ENCODE peak calls at places on chromosomes 3 and 15, in seven cellular contexts. One of them, this sample, is unnamed. For H3K36me3, the result is how much of the 10 kb centered on the place peaks cover.

GRCh38 chr3:170046269-170047132 is 8.7 kb downstream of the GPR160 start:
- DNase-seq in left lung: no peak
- DNase-seq in transverse colon: no peak
- DNase-seq in neural progenitor cell: no peak
- DNase-seq in ovary: no peak
- DNase-seq in cardiac muscle cell: no peak
- DNase-seq in astrocyte: no peak
- DNase-seq in this sample: no peak

GRCh38 chr3:139520028-139520737 is 19.4 kb downstream of the RBP1 start:
- DNase-seq in left lung: no peak
- DNase-seq in transverse colon: peak
- DNase-seq in cardiac muscle cell: no peak
- DNase-seq in neural progenitor cell: no peak
- DNase-seq in astrocyte: peak
- DNase-seq in ovary: no peak
- DNase-seq in this sample: no peak

GRCh38 chr15:66593219-66593780 is 27.5 kb upstream of the LCTL start:
- DNase-seq in ovary: no peak
- DNase-seq in astrocyte: no peak
- DNase-seq in left lung: no peak
- DNase-seq in cardiac muscle cell: no peak
- DNase-seq in neural progenitor cell: no peak
- DNase-seq in transverse colon: no peak
- DNase-seq in this sample: no peak

GRCh38 chr15:71807125-71807629 is 3.2 kb upstream of the NR2E3 start:
- DNase-seq in cardiac muscle cell: no peak
- DNase-seq in transverse colon: no peak
- DNase-seq in neural progenitor cell: peak
- DNase-seq in ovary: no peak
- DNase-seq in left lung: no peak
- DNase-seq in astrocyte: peak
- DNase-seq in this sample: no peak

GRCh38 chr3:111238896-111239295 is 167.3 kb downstream of the NECTIN3 start:
- DNase-seq in ovary: no peak
- DNase-seq in astrocyte: no peak
- DNase-seq in cardiac muscle cell: no peak
- DNase-seq in neural progenitor cell: no peak
- DNase-seq in left lung: no peak
- DNase-seq in transverse colon: no peak
- DNase-seq in this sample: no peak

GRCh38 chr3:58085616-58086015 is 77.4 kb downstream of the FLNB start:
- DNase-seq in astrocyte: no peak
- DNase-seq in left lung: no peak
- DNase-seq in transverse colon: no peak
- DNase-seq in cardiac muscle cell: no peak
- DNase-seq in neural progenitor cell: no peak
- DNase-seq in ovary: no peak
- DNase-seq in this sample: no peak

GRCh38 chr3:42226470-42227425 is 39.2 kb downstream of the CCK start:
- DNase-seq in left lung: no peak
- DNase-seq in transverse colon: no peak
- DNase-seq in astrocyte: no peak
- DNase-seq in cardiac muscle cell: no peak
- DNase-seq in ovary: no peak
- DNase-seq in neural progenitor cell: no peak
- DNase-seq in this sample: no peak

GRCh38 chr3:184419171-184419570 is 39.3 kb downstream of the CHRD start:
- DNase-seq in transverse colon: no peak
- DNase-seq in left lung: peak
- DNase-seq in cardiac muscle cell: no peak
- DNase-seq in ovary: no peak
- DNase-seq in astrocyte: no peak
- DNase-seq in neural progenitor cell: no peak
- DNase-seq in this sample: no peak

GRCh38 chr15:66288796-66289195 is 4.6 kb upstream of the DIS3L start:
- DNase-seq in left lung: no peak
- DNase-seq in neural progenitor cell: no peak
- DNase-seq in transverse colon: no peak
- DNase-seq in ovary: no peak
- DNase-seq in cardiac muscle cell: no peak
- DNase-seq in astrocyte: no peak
- DNase-seq in this sample: no peak

GRCh38 chr3:105827959-105828358 is 40.9 kb downstream of the CBLB start:
- DNase-seq in left lung: no peak
- DNase-seq in cardiac muscle cell: no peak
- DNase-seq in astrocyte: peak
- DNase-seq in transverse colon: peak
- DNase-seq in neural progenitor cell: no peak
- DNase-seq in ovary: peak
- DNase-seq in this sample: no peak

GRCh38 chr3:157493627-157494550 is 9.3 kb downstream of the VEPH1 start:
- DNase-seq in transverse colon: no peak
- DNase-seq in neural progenitor cell: peak
- DNase-seq in left lung: no peak
- DNase-seq in ovary: no peak
- DNase-seq in astrocyte: peak
- DNase-seq in cardiac muscle cell: peak
- DNase-seq in this sample: no peak

GRCh38 chr15:49863431-49864205 is 242.8 kb downstream of the DTWD1 start:
- DNase-seq in ovary: no peak
- DNase-seq in left lung: no peak
- DNase-seq in cardiac muscle cell: no peak
- DNase-seq in neural progenitor cell: no peak
- DNase-seq in transverse colon: no peak
- DNase-seq in astrocyte: peak
- DNase-seq in this sample: no peak

GRCh38 chr3:158313344-158313927 is 203.5 kb downstream of the RSRC1 start:
- DNase-seq in transverse colon: no peak
- DNase-seq in astrocyte: peak
- DNase-seq in ovary: no peak
- DNase-seq in left lung: no peak
- DNase-seq in neural progenitor cell: peak
- DNase-seq in cardiac muscle cell: peak
- DNase-seq in this sample: no peak

GRCh38 chr3:194322701-194323174 is 28.4 kb downstream of the CPN2 start:
- DNase-seq in ovary: no peak
- DNase-seq in cardiac muscle cell: no peak
- DNase-seq in left lung: no peak
- DNase-seq in transverse colon: no peak
- DNase-seq in astrocyte: peak
- DNase-seq in neural progenitor cell: no peak
- DNase-seq in this sample: no peak

GRCh38 chr3:141193431-141193830 is 38.2 kb upstream of the PXYLP1 start:
- DNase-seq in transverse colon: no peak
- DNase-seq in ovary: no peak
- DNase-seq in left lung: no peak
- DNase-seq in astrocyte: no peak
- DNase-seq in neural progenitor cell: no peak
- DNase-seq in cardiac muscle cell: no peak
- DNase-seq in this sample: no peak

GRCh38 chr3:127170794-127171193 is 22.1 kb upstream of the PRR23E start:
- DNase-seq in ovary: no peak
- DNase-seq in left lung: peak
- DNase-seq in astrocyte: peak
- DNase-seq in transverse colon: no peak
- DNase-seq in cardiac muscle cell: no peak
- DNase-seq in neural progenitor cell: peak
- DNase-seq in this sample: no peak

GRCh38 chr3:152421162-152421561 is 152.4 kb downstream of the MBNL1 start:
- DNase-seq in transverse colon: no peak
- DNase-seq in astrocyte: no peak
- DNase-seq in neural progenitor cell: no peak
- DNase-seq in ovary: no peak
- DNase-seq in cardiac muscle cell: no peak
- DNase-seq in left lung: no peak
- DNase-seq in this sample: no peak

GRCh38 chr3:152413244-152413643 is 144.5 kb downstream of the MBNL1 start:
- DNase-seq in transverse colon: no peak
- DNase-seq in astrocyte: no peak
- DNase-seq in cardiac muscle cell: no peak
- DNase-seq in neural progenitor cell: no peak
- DNase-seq in left lung: no peak
- DNase-seq in ovary: no peak
- DNase-seq in this sample: no peak

GRCh38 chr3:152419748-152420147 is 151.0 kb downstream of the MBNL1 start:
- DNase-seq in ovary: no peak
- DNase-seq in neural progenitor cell: no peak
- DNase-seq in cardiac muscle cell: no peak
- DNase-seq in transverse colon: no peak
- DNase-seq in left lung: no peak
- DNase-seq in astrocyte: no peak
- DNase-seq in this sample: no peak

DNA sequence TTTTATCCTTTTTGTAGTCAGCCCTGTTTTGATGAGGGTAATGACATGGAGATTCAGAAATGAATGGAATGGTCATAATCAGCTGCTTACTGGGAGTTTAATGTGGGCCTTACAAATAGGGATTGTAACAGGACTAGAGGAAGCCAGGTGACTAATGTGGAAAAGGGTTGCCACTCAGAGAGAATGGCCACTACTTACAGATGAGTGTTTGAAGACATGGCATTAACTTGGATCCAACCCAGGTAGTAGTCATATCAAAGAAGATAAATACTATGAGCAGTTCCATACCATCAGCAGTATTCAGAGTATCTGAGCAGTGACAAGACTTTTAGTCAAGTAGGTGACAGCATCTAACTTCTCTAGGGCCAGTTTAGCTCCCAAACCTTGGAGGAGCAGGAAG is 148.5 kb downstream of the MBNL1 start:
- DNase-seq in neural progenitor cell: no peak
- DNase-seq in astrocyte: peak
- DNase-seq in cardiac muscle cell: no peak
- DNase-seq in left lung: no peak
- DNase-seq in ovary: no peak
- DNase-seq in transverse colon: no peak
- DNase-seq in this sample: no peak
- H3K36me3 ChIP-seq in neural progenitor cell: under half
- H3K36me3 ChIP-seq in astrocyte: under half
- H3K36me3 ChIP-seq in cardiac muscle cell: under half
- H3K36me3 ChIP-seq in left lung: half or more
- H3K36me3 ChIP-seq in ovary: under half
- H3K36me3 ChIP-seq in transverse colon: under half
- H3K36me3 ChIP-seq in this sample: half or more

GRCh38 chr15:74785716-74786032 is 3.8 kb downstream of the CSK start:
- DNase-seq in neural progenitor cell: no peak
- DNase-seq in ovary: no peak
- DNase-seq in transverse colon: no peak
- DNase-seq in astrocyte: no peak
- DNase-seq in left lung: no peak
- DNase-seq in cardiac muscle cell: no peak
- DNase-seq in this sample: peak

GRCh38 chr15:74788042-74788715 is 6.3 kb downstream of the CSK start:
- DNase-seq in neural progenitor cell: no peak
- DNase-seq in ovary: no peak
- DNase-seq in left lung: no peak
- DNase-seq in cardiac muscle cell: no peak
- DNase-seq in astrocyte: no peak
- DNase-seq in transverse colon: no peak
- DNase-seq in this sample: no peak

GRCh38 chr15:74787251-74788041 is 5.6 kb downstream of the CSK start:
- DNase-seq in cardiac muscle cell: peak
- DNase-seq in ovary: no peak
- DNase-seq in transverse colon: peak
- DNase-seq in left lung: peak
- DNase-seq in astrocyte: peak
- DNase-seq in neural progenitor cell: peak
- DNase-seq in this sample: peak

GRCh38 chr15:74784854-74785715 is 3.2 kb downstream of the CSK start:
- DNase-seq in astrocyte: no peak
- DNase-seq in ovary: no peak
- DNase-seq in transverse colon: no peak
- DNase-seq in left lung: no peak
- DNase-seq in neural progenitor cell: no peak
- DNase-seq in cardiac muscle cell: no peak
- DNase-seq in this sample: peak

GRCh38 chr15:74786659-74787165 is 4.8 kb downstream of the CSK start:
- DNase-seq in ovary: no peak
- DNase-seq in astrocyte: no peak
- DNase-seq in neural progenitor cell: no peak
- DNase-seq in transverse colon: no peak
- DNase-seq in left lung: peak
- DNase-seq in cardiac muscle cell: no peak
- DNase-seq in this sample: peak
- H3K36me3 ChIP-seq in ovary: under half
- H3K36me3 ChIP-seq in astrocyte: under half
- H3K36me3 ChIP-seq in neural progenitor cell: under half
- H3K36me3 ChIP-seq in transverse colon: under half
- H3K36me3 ChIP-seq in left lung: under half
- H3K36me3 ChIP-seq in cardiac muscle cell: under half
- H3K36me3 ChIP-seq in this sample: under half

DNA sequence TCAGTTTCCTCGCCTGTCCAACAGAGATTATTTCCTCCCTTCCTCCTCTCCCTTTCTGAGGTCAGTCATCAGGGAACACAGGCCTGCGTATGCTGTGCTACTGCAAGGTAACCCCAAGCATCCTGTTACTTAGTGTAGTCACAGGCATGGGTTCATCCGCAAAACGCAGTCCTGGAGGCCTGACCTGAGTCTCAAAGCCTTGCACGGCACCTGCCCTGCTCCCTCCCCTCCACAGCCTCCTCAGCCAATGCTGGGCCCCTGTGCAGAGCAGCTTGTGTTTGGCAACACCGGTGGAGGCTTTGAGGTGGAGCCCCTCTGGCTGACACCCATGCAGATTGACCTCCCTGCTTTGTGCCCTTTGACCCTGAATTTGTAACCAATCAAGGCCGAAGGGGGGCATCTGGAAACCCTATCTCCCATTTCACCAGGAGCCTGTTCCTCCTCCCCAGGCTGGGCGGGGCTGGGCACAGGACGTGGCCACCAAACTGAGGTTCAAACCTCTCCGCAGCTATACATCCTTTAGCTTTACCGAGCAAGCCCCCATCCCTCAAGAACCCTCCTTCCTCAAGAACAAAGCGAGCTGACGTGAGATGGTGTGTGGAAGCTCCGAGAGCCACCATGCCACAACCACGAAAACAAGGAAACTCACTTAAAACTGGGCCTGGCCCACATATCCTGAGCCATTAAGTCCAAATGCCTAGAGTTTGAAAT is 21.5 kb downstream of the TKT start:
- DNase-seq in astrocyte: no peak
- DNase-seq in transverse colon: no peak
- DNase-seq in left lung: no peak
- DNase-seq in cardiac muscle cell: no peak
- DNase-seq in neural progenitor cell: no peak
- DNase-seq in ovary: no peak
- DNase-seq in this sample: no peak
- H3K36me3 ChIP-seq in astrocyte: under half
- H3K36me3 ChIP-seq in transverse colon: under half
- H3K36me3 ChIP-seq in left lung: half or more
- H3K36me3 ChIP-seq in cardiac muscle cell: half or more
- H3K36me3 ChIP-seq in neural progenitor cell: under half
- H3K36me3 ChIP-seq in ovary: under half
- H3K36me3 ChIP-seq in this sample: under half

DNA sequence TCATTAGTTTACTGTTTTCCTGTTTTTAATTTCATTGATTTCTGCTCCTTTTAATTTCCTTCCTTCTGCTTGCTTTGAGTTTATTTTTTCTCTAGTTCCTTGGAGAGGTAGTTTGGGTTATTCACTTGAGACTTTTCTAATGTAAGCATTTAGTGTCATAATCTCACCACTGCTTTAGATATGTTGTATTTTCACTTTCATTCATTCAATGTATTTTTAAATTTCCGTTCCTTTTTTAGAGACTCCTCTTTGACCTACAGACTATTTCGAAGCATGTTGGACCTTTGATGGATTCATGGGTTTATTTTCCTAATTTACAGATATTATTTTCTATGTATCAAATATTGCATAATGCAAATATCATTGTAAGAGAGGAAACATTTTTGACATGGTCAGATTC is 23.3 kb downstream of the KLHL18 start:
- DNase-seq in neural progenitor cell: no peak
- DNase-seq in cardiac muscle cell: no peak
- DNase-seq in ovary: no peak
- DNase-seq in astrocyte: no peak
- DNase-seq in left lung: no peak
- DNase-seq in transverse colon: no peak
- DNase-seq in this sample: no peak
- H3K36me3 ChIP-seq in neural progenitor cell: under half
- H3K36me3 ChIP-seq in cardiac muscle cell: under half
- H3K36me3 ChIP-seq in ovary: under half
- H3K36me3 ChIP-seq in astrocyte: under half
- H3K36me3 ChIP-seq in left lung: under half
- H3K36me3 ChIP-seq in transverse colon: under half
- H3K36me3 ChIP-seq in this sample: under half

This sample was measured in CD8-positive, alpha-beta memory T cell.